ENCODE peak calls at places on chromosomes 13 and 19, in ten cellular contexts. Q, Y, K, D, J, Z, U, N, O and M are unnamed samples.

GRCh38 chr13:50453238-50453637 is 390.3 kb downstream of the DLEU7 start:
- DNase-seq in K (no peak), N (peak), Y (no peak), Q (no peak), Z (no peak), O (peak), J (no peak), U (no peak), D (no peak), M (no peak)

GRCh38 chr19:31232871-31233270 is 116.4 kb downstream of the TSHZ3 start:
- DNase-seq in O (peak), K (no peak), U (no peak), D (peak), J (no peak), Q (no peak), N (peak), Y (peak), Z (no peak), M (no peak)

GRCh38 chr19:10521461-10522216 is 4.4 kb upstream of the S1PR5 start:
- DNase-seq in J (no peak), Z (no peak), Y (no peak), Q (no peak), K (no peak), O (no peak), N (no peak), U (no peak), D (no peak), M (no peak)

GRCh38 chr13:74920945-74921725 is 560.8 kb downstream of the TBC1D4 start:
- DNase-seq in Y (no peak), N (no peak), D (peak), U (no peak), Q (no peak), J (no peak), Z (no peak), K (no peak), O (no peak), M (no peak)

GRCh38 chr19:10612515-10613119 is 12.7 kb upstream of the SLC44A2 start:
- DNase-seq in U (no peak), N (peak), K (peak), Z (peak), Y (no peak), Q (no peak), O (no peak), J (no peak), D (no peak), M (peak)

GRCh38 chr19:56994251-56995017 is 125.4 kb upstream of the USP29 start:
- DNase-seq in O (no peak), Z (no peak), U (no peak), Y (no peak), Q (no peak), K (no peak), N (no peak), D (no peak), J (no peak), M (no peak)

GRCh38 chr13:105990256-105990958 is 545.1 kb downstream of the EFNB2 start:
- DNase-seq in Y (peak), N (no peak), K (no peak), O (peak), D (peak), Z (no peak), J (no peak), Q (no peak), U (no peak), M (no peak)

GRCh38 chr19:27901078-27901477 is 1311.9 kb downstream of the UQCRFS1 start:
- DNase-seq in Y (no peak), O (no peak), J (no peak), D (no peak), K (no peak), U (no peak), N (no peak), Q (no peak), Z (no peak), M (no peak)

GRCh38 chr19:29119582-29119981 is 93.4 kb downstream of the UQCRFS1 start:
- DNase-seq in K (no peak), J (no peak), O (no peak), D (no peak), U (peak), N (no peak), Y (no peak), Q (peak), Z (no peak), M (no peak)

GRCh38 chr19:40191836-40192646 is 815 bp downstream of the MAP3K10 start:
- DNase-seq in K (no peak), Z (peak), Y (peak), J (no peak), N (peak), Q (peak), O (peak), U (peak), D (no peak), M (peak)

GRCh38 chr13:80563451-80563850 is 222.5 kb upstream of the SPRY2 start:
- DNase-seq in Q (no peak), J (no peak), Y (no peak), U (no peak), N (no peak), O (no peak), D (no peak), K (no peak), Z (no peak), M (no peak)

DNA sequence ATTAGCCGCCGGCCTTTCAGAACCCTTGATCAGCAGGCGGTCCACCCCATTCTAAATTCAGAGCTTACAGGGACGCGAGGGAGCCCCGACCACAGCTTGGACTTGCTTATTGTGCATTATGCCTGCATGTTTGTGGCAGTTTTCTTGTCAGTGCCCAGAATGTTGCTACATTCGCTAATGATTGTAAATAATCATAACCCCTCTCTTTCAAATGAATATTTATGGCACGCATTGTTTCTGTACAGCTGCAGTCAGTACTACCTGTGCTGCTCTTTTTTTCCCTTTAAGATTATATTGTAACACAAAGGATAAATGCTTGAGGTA is 321 bp upstream of the VPS36 start:
- DNase-seq in D (no peak), Z (no peak), O (no peak), N (no peak), Y (no peak), J (no peak), K (no peak), U (no peak), Q (no peak), M (no peak)
- TF ChIP-seq CTCF in D (no peak), Z (no peak), O (no peak), N (no peak), Y (no peak), J (peak), K (no peak), U (no peak), Q (no peak), M (no peak)

GRCh38 chr19:1811472-1811894 is 593 bp downstream of the ATP8B3 start:
- DNase-seq in J (no peak), D (peak), Y (peak), U (no peak), Z (peak), O (peak), K (peak), N (peak), Q (no peak), M (no peak)

GRCh38 chr19:1808395-1808731 is 3.7 kb downstream of the ATP8B3 start:
- DNase-seq in O (no peak), Y (no peak), N (no peak), U (no peak), Q (no peak), K (no peak), J (no peak), D (no peak), Z (no peak), M (no peak)

GRCh38 chr19:1807695-1808394 is 4.2 kb downstream of the ATP8B3 start:
- DNase-seq in U (no peak), D (no peak), Y (no peak), O (no peak), J (no peak), K (no peak), Z (no peak), Q (no peak), N (no peak), M (no peak)

GRCh38 chr19:1810439-1811160 is 1.5 kb downstream of the ATP8B3 start:
- DNase-seq in Y (no peak), Q (no peak), N (no peak), D (no peak), O (no peak), K (no peak), U (peak), J (no peak), Z (no peak), M (no peak)

DNA sequence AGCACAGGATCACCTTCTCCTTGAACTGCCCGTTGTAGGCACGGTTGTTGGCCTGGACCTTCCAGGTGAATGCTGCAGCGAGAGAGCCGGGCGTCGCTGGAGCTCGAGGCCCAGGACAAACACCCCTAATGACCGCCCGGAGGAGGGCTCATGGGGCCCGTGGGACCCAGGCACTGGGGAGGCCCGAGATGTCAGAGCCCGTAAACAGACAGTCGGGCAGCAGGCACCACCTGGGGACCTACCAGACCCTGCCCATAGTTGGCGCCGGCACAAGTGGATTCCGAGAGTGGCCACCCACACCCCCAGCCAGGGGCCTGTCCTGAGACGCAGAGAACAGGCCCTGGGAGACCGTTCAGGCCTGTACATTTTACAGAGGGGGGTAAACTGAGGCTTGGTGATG is 2.4 kb downstream of the ATP8B3 start:
- DNase-seq in Y (no peak), N (no peak), D (no peak), O (no peak), J (no peak), Z (no peak), Q (no peak), U (no peak), K (no peak), M (no peak)
- TF ChIP-seq CTCF in Y (no peak), N (no peak), D (no peak), O (no peak), J (no peak), Z (no peak), Q (peak), U (no peak), K (no peak), M (no peak)

GRCh38 chr13:62119739-62120700 is 704.4 kb upstream of the PCDH20 start:
- DNase-seq in Y (peak), U (no peak), Q (peak), Z (no peak), D (no peak), N (peak), J (no peak), K (no peak), O (no peak), M (peak)
- TF ChIP-seq CTCF in Y (peak), U (peak), Q (peak), Z (peak), D (peak), N (no peak), J (peak), K (peak), O (no peak), M (peak)

GRCh38 chr19:15238639-15239155 is 6.4 kb upstream of the EPHX3 start:
- DNase-seq in O (no peak), N (no peak), Y (no peak), Q (no peak), J (no peak), U (peak), Z (no peak), D (no peak), K (no peak), M (no peak)
- TF ChIP-seq CTCF in O (no peak), N (no peak), Y (no peak), Q (no peak), J (no peak), U (peak), Z (no peak), D (no peak), K (no peak), M (no peak)

GRCh38 chr19:18419699-18420460 is 682 bp downstream of the SSBP4 start:
- DNase-seq in J (no peak), Z (peak), O (no peak), K (no peak), Q (peak), U (no peak), D (no peak), N (no peak), Y (no peak), M (no peak)
- TF ChIP-seq CTCF in J (no peak), Z (no peak), O (no peak), K (no peak), Q (no peak), U (no peak), D (no peak), N (no peak), Y (no peak), M (no peak)

GRCh38 chr13:23087884-23088283 is 92.9 kb upstream of the SGCG start:
- DNase-seq in K (no peak), Y (peak), Q (peak), D (no peak), Z (no peak), U (peak), N (peak), J (no peak), O (no peak), M (peak)
- TF ChIP-seq CTCF in K (peak), Y (peak), Q (peak), D (peak), Z (peak), U (peak), N (peak), J (peak), O (peak), M (peak)

GRCh38 chr13:45364876-45365557 is 24.0 kb upstream of the TPT1 start:
- DNase-seq in D (no peak), Q (no peak), U (no peak), Y (no peak), N (no peak), J (no peak), Z (no peak), K (no peak), O (no peak), M (no peak)

GRCh38 chr13:45365558-45365885 is 24.5 kb upstream of the TPT1 start:
- DNase-seq in J (no peak), O (no peak), Q (no peak), Y (no peak), U (no peak), N (no peak), Z (no peak), D (peak), K (no peak), M (no peak)

GRCh38 chr13:45361596-45362206 is 20.7 kb upstream of the TPT1 start:
- DNase-seq in U (peak), Y (peak), O (peak), D (peak), Z (no peak), K (no peak), J (no peak), Q (no peak), N (peak), M (no peak)

GRCh38 chr13:45367358-45367757 is 26.4 kb upstream of the TPT1 start:
- DNase-seq in Q (no peak), Y (peak), N (peak), D (peak), J (no peak), U (peak), O (peak), Z (peak), K (no peak), M (peak)

GRCh38 chr13:45362939-45363338 is 22.0 kb upstream of the TPT1 start:
- DNase-seq in Y (no peak), Z (no peak), O (no peak), Q (peak), K (no peak), U (peak), D (no peak), N (no peak), J (no peak), M (no peak)
- TF ChIP-seq CTCF in Y (no peak), Z (no peak), O (no peak), Q (peak), K (no peak), U (peak), D (no peak), N (no peak), J (no peak), M (no peak)

GRCh38 chr19:55913643-55914268 is 18.4 kb downstream of the NLRP13 start:
- DNase-seq in J (no peak), K (no peak), N (no peak), D (no peak), Y (no peak), Q (no peak), O (no peak), U (no peak), Z (no peak), M (no peak)
- TF ChIP-seq CTCF in J (no peak), K (no peak), N (no peak), D (no peak), Y (no peak), Q (no peak), O (no peak), U (peak), Z (no peak), M (no peak)

DNA sequence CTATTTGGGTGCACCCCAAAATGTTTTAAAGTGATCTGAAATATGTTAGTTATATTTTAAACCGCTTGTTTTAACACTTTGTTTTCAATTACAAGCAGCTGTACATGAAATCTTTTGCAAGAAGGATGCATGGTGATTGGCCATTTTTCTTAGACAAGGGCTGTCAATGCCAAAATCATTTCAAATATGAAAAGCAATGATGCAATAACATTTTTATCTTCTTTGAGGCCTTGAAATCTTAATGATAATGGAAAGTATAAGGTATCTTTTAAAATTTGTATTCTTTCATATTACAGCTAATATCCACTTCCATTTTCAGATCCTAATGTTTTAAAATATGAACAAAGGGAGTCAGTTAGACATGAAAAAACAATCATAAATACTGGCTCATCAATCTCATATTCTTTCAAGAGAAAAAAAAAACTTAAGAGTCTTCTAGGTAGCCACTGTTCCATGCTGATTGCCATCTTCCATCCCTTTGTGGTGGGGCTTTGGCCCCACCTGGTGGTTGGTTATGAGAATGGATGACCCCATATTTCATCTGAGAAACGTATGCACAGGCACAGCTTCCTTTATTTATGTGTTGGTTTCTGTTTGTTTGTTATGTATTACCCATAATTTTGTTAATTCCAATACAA is 330.3 kb upstream of the MIR17HG start:
- DNase-seq in D (peak), Z (peak), Q (peak), Y (peak), N (peak), O (no peak), K (no peak), J (no peak), U (peak), M (peak)
- TF ChIP-seq CTCF in D (peak), Z (peak), Q (peak), Y (peak), N (peak), O (peak), K (peak), J (peak), U (peak), M (peak)

DNA sequence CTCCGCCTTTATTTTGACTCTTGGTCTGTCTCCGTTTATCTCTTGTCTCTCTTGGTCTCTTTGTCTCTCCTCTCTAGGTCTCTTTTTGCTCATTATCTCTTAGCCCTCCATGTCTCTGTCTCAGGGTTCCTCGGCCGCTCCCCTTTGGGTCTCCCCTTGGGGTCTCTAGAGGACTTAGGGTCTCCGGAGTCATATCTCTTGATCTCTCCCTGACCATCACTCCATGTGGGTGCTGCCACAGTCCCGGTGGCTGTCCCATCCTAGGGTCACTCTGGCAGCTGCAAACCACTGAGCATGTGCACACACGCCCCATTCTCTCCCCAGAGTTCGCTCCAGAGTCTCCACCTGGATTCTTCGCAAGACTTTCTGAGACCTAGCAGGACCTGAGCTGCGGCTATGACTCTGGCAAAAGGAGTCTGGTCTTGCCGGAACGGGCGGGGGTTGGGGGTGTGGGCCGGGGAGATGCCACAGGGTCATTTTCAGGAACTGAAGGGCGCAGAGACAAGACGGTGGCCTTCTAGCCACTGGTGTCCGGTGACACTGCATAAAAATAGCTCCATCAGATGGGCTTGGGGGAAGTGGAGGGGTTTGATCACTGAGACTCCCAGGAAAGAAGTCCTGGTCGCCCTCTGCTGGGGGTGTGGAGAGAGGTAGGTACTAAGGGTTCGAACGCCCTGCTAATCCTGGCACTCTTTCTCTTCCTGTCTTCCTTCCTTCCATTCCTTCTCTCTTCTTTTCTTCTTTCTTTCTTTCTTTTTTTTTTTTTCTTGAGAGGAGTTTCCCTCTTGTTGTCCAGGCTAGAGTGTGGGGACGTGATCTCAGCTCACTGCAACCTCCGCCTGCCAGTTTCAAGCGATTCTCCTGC is 1.2 kb upstream of the KCNA7 start:
- DNase-seq in J (no peak), Z (no peak), N (no peak), Q (peak), U (peak), O (no peak), Y (no peak), K (no peak), D (peak), M (no peak)
- TF ChIP-seq CTCF in J (no peak), Z (no peak), N (peak), Q (peak), U (peak), O (no peak), Y (peak), K (no peak), D (peak), M (peak)